ENCODE peak calls at places on chromosomes 7 and 10, in nine cellular contexts. One of them, this sample, is unnamed.

GRCh38 chr7:90192876-90193765 is 18.4 kb upstream of the STEAP2 start:
- DNase-seq in fibroblast of mammary gland: no peak
- DNase-seq in cardiac muscle cell: no peak
- DNase-seq in H54: no peak
- DNase-seq in mesothelial cell of epicardium: no peak
- DNase-seq in amniotic stem cell: no peak
- DNase-seq in NCI-H1092: no peak
- DNase-seq in fibroblast of lung: peak
- DNase-seq in NCI-H774: no peak
- DNase-seq in this sample: no peak

GRCh38 chr7:443279-443833 is 76.3 kb downstream of the PDGFA start:
- DNase-seq in fibroblast of mammary gland: no peak
- DNase-seq in cardiac muscle cell: no peak
- DNase-seq in H54: no peak
- DNase-seq in mesothelial cell of epicardium: no peak
- DNase-seq in amniotic stem cell: no peak
- DNase-seq in NCI-H1092: no peak
- DNase-seq in fibroblast of lung: no peak
- DNase-seq in NCI-H774: no peak
- DNase-seq in this sample: no peak

GRCh38 chr7:157538321-157538720 is 201.5 kb downstream of the DNAJB6 start:
- DNase-seq in fibroblast of mammary gland: no peak
- DNase-seq in cardiac muscle cell: no peak
- DNase-seq in H54: no peak
- DNase-seq in mesothelial cell of epicardium: no peak
- DNase-seq in amniotic stem cell: no peak
- DNase-seq in NCI-H1092: no peak
- DNase-seq in fibroblast of lung: no peak
- DNase-seq in NCI-H774: no peak
- DNase-seq in this sample: no peak

GRCh38 chr10:35573786-35574185 is 31.4 kb upstream of the GJD4 start:
- DNase-seq in fibroblast of mammary gland: no peak
- DNase-seq in cardiac muscle cell: no peak
- DNase-seq in H54: no peak
- DNase-seq in mesothelial cell of epicardium: no peak
- DNase-seq in amniotic stem cell: no peak
- DNase-seq in NCI-H1092: no peak
- DNase-seq in fibroblast of lung: no peak
- DNase-seq in NCI-H774: no peak
- DNase-seq in this sample: no peak

GRCh38 chr10:79344502-79345195 is 2.6 kb upstream of the PPIF start:
- DNase-seq in fibroblast of mammary gland: no peak
- DNase-seq in cardiac muscle cell: no peak
- DNase-seq in H54: no peak
- DNase-seq in mesothelial cell of epicardium: no peak
- DNase-seq in amniotic stem cell: no peak
- DNase-seq in NCI-H1092: no peak
- DNase-seq in fibroblast of lung: no peak
- DNase-seq in NCI-H774: peak
- DNase-seq in this sample: no peak

GRCh38 chr10:93999401-93999851 is 5.7 kb downstream of the PLCE1 start:
- DNase-seq in fibroblast of mammary gland: peak
- DNase-seq in cardiac muscle cell: peak
- DNase-seq in H54: no peak
- DNase-seq in mesothelial cell of epicardium: no peak
- DNase-seq in amniotic stem cell: peak
- DNase-seq in NCI-H1092: no peak
- DNase-seq in fibroblast of lung: peak
- DNase-seq in NCI-H774: no peak
- DNase-seq in this sample: peak

GRCh38 chr7:151876112-151876898 is 610 bp downstream of the PRKAG2 start:
- DNase-seq in fibroblast of mammary gland: peak
- DNase-seq in cardiac muscle cell: peak
- DNase-seq in H54: peak
- DNase-seq in mesothelial cell of epicardium: no peak
- DNase-seq in amniotic stem cell: no peak
- DNase-seq in NCI-H1092: peak
- DNase-seq in fibroblast of lung: peak
- DNase-seq in NCI-H774: peak
- DNase-seq in this sample: peak

GRCh38 chr7:80060218-80060806 is 74.3 kb upstream of the GNAI1 start:
- DNase-seq in fibroblast of mammary gland: peak
- DNase-seq in cardiac muscle cell: peak
- DNase-seq in H54: no peak
- DNase-seq in mesothelial cell of epicardium: no peak
- DNase-seq in amniotic stem cell: peak
- DNase-seq in NCI-H1092: peak
- DNase-seq in fibroblast of lung: peak
- DNase-seq in NCI-H774: peak
- DNase-seq in this sample: peak

GRCh38 chr7:7962851-7963250 is 5.7 kb upstream of the GLCCI1 start:
- DNase-seq in fibroblast of mammary gland: peak
- DNase-seq in cardiac muscle cell: no peak
- DNase-seq in H54: no peak
- DNase-seq in mesothelial cell of epicardium: no peak
- DNase-seq in amniotic stem cell: no peak
- DNase-seq in NCI-H1092: no peak
- DNase-seq in fibroblast of lung: peak
- DNase-seq in NCI-H774: no peak
- DNase-seq in this sample: no peak

GRCh38 chr10:44233561-44234470 is 151.1 kb downstream of the CXCL12 start:
- DNase-seq in fibroblast of mammary gland: no peak
- DNase-seq in cardiac muscle cell: peak
- DNase-seq in H54: no peak
- DNase-seq in mesothelial cell of epicardium: peak
- DNase-seq in amniotic stem cell: no peak
- DNase-seq in NCI-H1092: no peak
- DNase-seq in fibroblast of lung: peak
- DNase-seq in NCI-H774: no peak
- DNase-seq in this sample: no peak

GRCh38 chr10:96261930-96262329 is 9.4 kb downstream of the BLNK start:
- DNase-seq in fibroblast of mammary gland: no peak
- DNase-seq in cardiac muscle cell: no peak
- DNase-seq in H54: no peak
- DNase-seq in mesothelial cell of epicardium: no peak
- DNase-seq in amniotic stem cell: no peak
- DNase-seq in NCI-H1092: no peak
- DNase-seq in fibroblast of lung: no peak
- DNase-seq in NCI-H774: no peak
- DNase-seq in this sample: peak

GRCh38 chr10:22714524-22715289 is at the start of gene PIP4K2A:
- DNase-seq in fibroblast of mammary gland: peak
- DNase-seq in cardiac muscle cell: peak
- DNase-seq in H54: peak
- DNase-seq in mesothelial cell of epicardium: peak
- DNase-seq in amniotic stem cell: peak
- DNase-seq in NCI-H1092: peak
- DNase-seq in fibroblast of lung: peak
- DNase-seq in NCI-H774: peak
- DNase-seq in this sample: peak

GRCh38 chr10:34294137-34294536 is 521.0 kb downstream of the PARD3 start:
- DNase-seq in fibroblast of mammary gland: no peak
- DNase-seq in cardiac muscle cell: no peak
- DNase-seq in H54: no peak
- DNase-seq in mesothelial cell of epicardium: no peak
- DNase-seq in amniotic stem cell: no peak
- DNase-seq in NCI-H1092: no peak
- DNase-seq in fibroblast of lung: no peak
- DNase-seq in NCI-H774: no peak
- DNase-seq in this sample: no peak

GRCh38 chr10:112587709-112588108 is 140.7 kb downstream of the VTI1A start:
- DNase-seq in fibroblast of mammary gland: no peak
- DNase-seq in cardiac muscle cell: no peak
- DNase-seq in H54: no peak
- DNase-seq in mesothelial cell of epicardium: no peak
- DNase-seq in amniotic stem cell: no peak
- DNase-seq in NCI-H1092: no peak
- DNase-seq in fibroblast of lung: peak
- DNase-seq in NCI-H774: no peak
- DNase-seq in this sample: no peak

GRCh38 chr10:128050937-128051336 is 75.3 kb downstream of the MKI67 start:
- DNase-seq in fibroblast of mammary gland: peak
- DNase-seq in cardiac muscle cell: peak
- DNase-seq in H54: no peak
- DNase-seq in mesothelial cell of epicardium: no peak
- DNase-seq in amniotic stem cell: no peak
- DNase-seq in NCI-H1092: no peak
- DNase-seq in fibroblast of lung: no peak
- DNase-seq in NCI-H774: no peak
- DNase-seq in this sample: no peak

GRCh38 chr10:124742418-124743187 is 1.6 kb downstream of the FAM53B start:
- DNase-seq in fibroblast of mammary gland: peak
- DNase-seq in cardiac muscle cell: peak
- DNase-seq in H54: no peak
- DNase-seq in mesothelial cell of epicardium: no peak
- DNase-seq in amniotic stem cell: no peak
- DNase-seq in NCI-H1092: peak
- DNase-seq in fibroblast of lung: peak
- DNase-seq in NCI-H774: no peak
- DNase-seq in this sample: no peak

This sample was measured in HuH-7.